ENCODE peak calls at places on chromosomes 1 and 21, in nine cellular contexts. G, A, Y, W, C, R, I, Q and M are unnamed samples.

GRCh38 chr1:182616130-182617074 is 12.2 kb upstream of the RGS16 start:
- DNase-seq in G (peak), A (no peak), Y (peak), W (peak), C (peak), R (peak), I (peak), Q (peak), M (peak)

GRCh38 chr1:204288061-204288588 is 71.6 kb downstream of the PLEKHA6 start:
- DNase-seq in G (peak), A (no peak), Y (peak), W (no peak), C (peak), R (peak), I (peak), Q (no peak), M (no peak)

GRCh38 chr1:218702808-218703207 is 357.7 kb downstream of the TGFB2 start:
- DNase-seq in G (no peak), A (no peak), Y (no peak), W (no peak), C (no peak), R (no peak), I (no peak), Q (no peak), M (no peak)

GRCh38 chr1:166902279-166902678 is 26.2 kb upstream of the TADA1 start:
- DNase-seq in G (no peak), A (peak), Y (no peak), W (no peak), C (peak), R (peak), I (no peak), Q (no peak), M (no peak)

GRCh38 chr1:51850420-51851297 is 27.9 kb downstream of the NRDC start:
- DNase-seq in G (no peak), A (no peak), Y (no peak), W (no peak), C (no peak), R (no peak), I (no peak), Q (no peak), M (peak)

GRCh38 chr1:29259802-29260441 is 23.6 kb downstream of the PTPRU start:
- DNase-seq in G (peak), A (peak), Y (no peak), W (no peak), C (no peak), R (peak), I (peak), Q (no peak), M (no peak)

GRCh38 chr1:109513110-109513702 is 3.7 kb upstream of the AMIGO1 start:
- DNase-seq in G (no peak), A (no peak), Y (no peak), W (no peak), C (no peak), R (no peak), I (no peak), Q (no peak), M (no peak)

GRCh38 chr1:30518186-30518585 is 205.2 kb downstream of the MATN1 start:
- DNase-seq in G (no peak), A (no peak), Y (no peak), W (no peak), C (no peak), R (no peak), I (no peak), Q (no peak), M (no peak)

GRCh38 chr21:45098867-45099266 is 24.5 kb downstream of the ADARB1 start:
- DNase-seq in G (peak), A (no peak), Y (no peak), W (no peak), C (peak), R (peak), I (no peak), Q (no peak), M (no peak)

GRCh38 chr1:217540321-217540720 is 90.6 kb downstream of the GPATCH2 start:
- DNase-seq in G (no peak), A (no peak), Y (no peak), W (no peak), C (no peak), R (no peak), I (no peak), Q (no peak), M (no peak)

GRCh38 chr1:119988316-119989067 is 81.0 kb downstream of the NOTCH2 start:
- DNase-seq in G (no peak), A (no peak), Y (no peak), W (no peak), C (no peak), R (no peak), I (no peak), Q (no peak), M (no peak)